ENCODE peak calls at places on chromosomes 16 and 17, in four cellular contexts. B is CD8-positive, alpha-beta T cell; Y is IMR-90; R is WERI-Rb-1. T is an unnamed sample.

GRCh38 chr17:14201087-14201486 is 35.6 kb downstream of the CDRT15 start:
- DNase-seq in B (peak), Y (peak), R (no peak), T (no peak)

GRCh38 chr16:8568231-8568617 is 22.1 kb downstream of the TMEM114 start:
- DNase-seq in Y (peak), B (no peak), R (no peak), T (no peak)

GRCh38 chr16:89922477-89922883 is 662 bp upstream of the TUBB3 start:
- DNase-seq in B (no peak), Y (peak), R (peak), T (peak)

GRCh38 chr16:1108299-1109252 is 12.5 kb upstream of the C1QTNF8 start:
- DNase-seq in R (peak), Y (peak), B (no peak), T (no peak)

GRCh38 chr16:25635449-25635848 is 56.3 kb upstream of the HS3ST4 start:
- DNase-seq in R (no peak), B (no peak), Y (no peak), T (no peak)

GRCh38 chr16:4306439-4307214 is 9.2 kb upstream of the GLIS2 start:
- DNase-seq in R (peak), Y (no peak), B (peak), T (no peak)

GRCh38 chr17:50219345-50219744 is 17.9 kb upstream of the COL1A1 start:
- DNase-seq in B (no peak), Y (peak), R (no peak), T (no peak)

GRCh38 chr16:84103678-84104077 is 13.1 kb downstream of the MBTPS1 start:
- DNase-seq in B (no peak), Y (no peak), R (no peak), T (no peak)

GRCh38 chr16:10121496-10121895 is 60.7 kb downstream of the GRIN2A start:
- DNase-seq in Y (peak), B (no peak), R (no peak), T (no peak)

GRCh38 chr16:53821957-53822625 is 118.1 kb downstream of the FTO start:
- DNase-seq in B (no peak), R (no peak), Y (peak), T (no peak)

GRCh38 chr16:27816561-27816960 is 247.0 kb downstream of the GSG1L start:
- DNase-seq in B (no peak), Y (no peak), R (no peak), T (peak)

GRCh38 chr17:73592531-73592961 is 51.7 kb downstream of the SDK2 start:
- DNase-seq in B (peak), R (peak), Y (no peak), T (no peak)

GRCh38 chr16:79403534-79403933 is 197.0 kb downstream of the MAF start:
- DNase-seq in R (no peak), B (no peak), Y (no peak), T (no peak)

GRCh38 chr17:81429353-81429774 is 34.1 kb downstream of the BAHCC1 start:
- DNase-seq in R (no peak), Y (peak), B (peak), T (no peak)

GRCh38 chr17:77315010-77315409 is 174.2 kb downstream of the SEC14L1 start:
- DNase-seq in B (no peak), R (no peak), Y (no peak), T (no peak)

DNA sequence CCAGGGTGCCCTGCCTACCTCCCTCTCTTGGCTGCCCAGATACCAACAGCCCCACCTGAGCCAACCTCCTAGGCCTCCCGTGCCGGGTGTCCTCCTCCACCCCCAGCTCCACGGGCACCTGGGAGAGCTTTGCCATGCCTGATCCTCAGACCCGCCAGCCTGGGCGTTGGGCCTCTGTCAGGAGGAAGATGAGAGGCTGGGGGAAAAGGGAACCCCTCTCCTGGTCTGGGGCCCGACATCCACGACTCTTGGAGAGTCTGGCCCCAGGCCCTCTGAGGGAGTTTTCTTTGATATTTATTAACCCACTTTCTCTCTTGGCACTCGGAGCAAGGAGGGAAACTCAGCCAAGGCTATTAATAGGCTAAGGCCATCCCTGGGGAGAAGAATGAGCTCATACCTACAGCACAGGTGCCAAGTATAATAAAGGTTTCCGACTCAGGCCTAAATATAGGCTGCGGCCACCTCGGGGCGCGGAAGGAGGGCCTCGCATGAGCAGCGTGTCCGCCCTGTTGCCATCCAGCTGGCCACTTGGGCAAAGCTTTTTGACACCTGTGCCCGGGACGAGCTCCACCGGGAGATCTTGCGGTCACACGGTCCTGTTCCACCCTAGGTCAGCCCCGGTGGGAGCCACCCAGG is 232.2 kb downstream of the ENGASE start:
- DNase-seq in B (no peak), Y (no peak), R (no peak), T (no peak)
- H3K27ac ChIP-seq in B (no peak), Y (no peak), R (no peak), T (no peak)

GRCh38 chr17:17737938-17738894 is 57.0 kb downstream of the RAI1 start:
- DNase-seq in Y (no peak), R (no peak), B (no peak), T (peak)
- H3K27ac ChIP-seq in Y (peak), R (peak), B (peak), T (peak)

GRCh38 chr16:51151435-51151950 is 423 bp upstream of the SALL1 start:
- DNase-seq in B (no peak), R (peak), Y (peak), T (no peak)
- H3K27ac ChIP-seq in B (no peak), R (peak), Y (peak), T (peak)

GRCh38 chr17:44796731-44797130 is 33.4 kb downstream of the GJC1 start:
- DNase-seq in Y (no peak), B (no peak), R (no peak), T (no peak)

GRCh38 chr17:44793885-44794698 is 35.3 kb downstream of the ADAM11 start:
- DNase-seq in R (no peak), B (no peak), Y (no peak), T (no peak)

GRCh38 chr17:44794699-44795413 is 35.2 kb downstream of the GJC1 start:
- DNase-seq in B (no peak), Y (peak), R (no peak), T (no peak)

GRCh38 chr17:44795421-44795820 is 34.7 kb downstream of the GJC1 start:
- DNase-seq in B (no peak), R (no peak), Y (no peak), T (no peak)

DNA sequence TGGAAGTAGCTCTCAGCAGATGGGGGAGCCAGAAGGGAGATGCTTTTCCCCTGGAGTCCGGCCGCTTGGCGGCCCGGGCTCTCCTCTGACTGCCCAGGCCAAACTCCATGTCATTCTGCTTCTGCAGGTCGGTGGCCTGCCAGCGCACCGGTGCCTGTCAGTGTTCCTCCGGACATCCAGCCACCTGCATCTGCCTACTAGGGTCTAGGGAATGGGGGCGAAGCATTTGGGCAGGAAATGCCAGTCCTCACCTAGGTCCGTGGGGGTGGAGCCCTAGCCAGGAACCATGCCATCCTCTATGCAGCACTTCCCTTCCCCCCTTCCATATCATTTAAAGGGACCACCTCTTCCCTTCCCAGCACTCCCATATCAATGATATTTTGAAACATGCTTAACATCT is 34.2 kb downstream of the GJC1 start:
- DNase-seq in Y (no peak), B (no peak), R (no peak), T (no peak)
- H3K27ac ChIP-seq in Y (peak), B (no peak), R (no peak), T (no peak)

DNA sequence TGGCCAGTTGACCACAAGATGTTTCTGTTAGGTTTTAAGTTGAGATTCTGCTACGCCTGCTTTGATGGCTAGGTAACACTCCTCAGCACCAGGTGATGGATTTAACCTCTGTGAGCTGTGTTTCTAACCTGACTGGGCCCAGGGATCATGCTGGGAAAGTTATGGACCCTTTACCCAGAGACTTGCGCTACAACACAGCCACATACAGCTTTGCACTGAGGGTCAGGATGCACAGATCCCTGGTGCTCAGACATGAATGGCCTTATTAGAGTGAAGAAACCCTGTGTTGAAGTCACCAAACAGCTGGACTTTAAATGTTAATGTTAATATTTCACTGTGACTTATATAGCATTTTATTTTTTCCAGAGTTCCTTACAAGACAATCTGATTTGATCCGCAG is 114.3 kb downstream of the MSI2 start:
- DNase-seq in B (no peak), Y (no peak), R (no peak), T (no peak)
- H3K27ac ChIP-seq in B (no peak), Y (peak), R (no peak), T (no peak)

GRCh38 chr17:36602924-36603384 is 1.6 kb downstream of the MRM1 start:
- DNase-seq in Y (peak), R (peak), B (peak), T (peak)
- H3K27ac ChIP-seq in Y (no peak), R (no peak), B (no peak), T (no peak)

T was measured in Peyer's patch.